ENCODE peak calls at places on chromosomes 6 and 20, in five cellular contexts. C is HTR-8/SVneo; K is stimulated activated naive B cell treated with anti-CD40 and anti-IgM and Interleukin-4, amounts not matched to agents 10 μg/mL and 1 μg/mL and 100 μg/mL, for 72 hours; B is epithelial cell of esophagus; F is NCI-H2171 treated with DMSO at 0.1 percent for 48 hours. N is an unnamed sample.

GRCh38 chr20:17971571-17972013 is 2.8 kb downstream of the MGME1 start:
- DNase-seq in C (peak), K (no peak), B (no peak), F (peak), N (no peak)

GRCh38 chr20:38674178-38675133 is 49.8 kb upstream of the SLC32A1 start:
- DNase-seq in C (peak), K (peak), B (peak), F (peak), N (peak)

GRCh38 chr20:43955244-43956191 is 40.9 kb downstream of the TOX2 start:
- DNase-seq in C (peak), K (peak), B (peak), F (peak), N (no peak)

GRCh38 chr6:70221025-70221714 is 81.7 kb downstream of the COL9A1 start:
- DNase-seq in C (peak), K (no peak), B (peak), F (peak), N (no peak)

GRCh38 chr6:10373642-10374359 is 41.1 kb downstream of the TFAP2A start:
- DNase-seq in C (peak), K (no peak), B (peak), F (no peak), N (no peak)

GRCh38 chr6:22071655-22072054 is 225.2 kb downstream of the PRL start:
- DNase-seq in C (no peak), K (no peak), B (peak), F (no peak), N (peak)

GRCh38 chr6:98014791-98015201 is 731.8 kb upstream of the MMS22L start:
- DNase-seq in C (no peak), K (no peak), B (no peak), F (no peak), N (no peak)

GRCh38 chr6:12163744-12164507 is 126.2 kb upstream of the EDN1 start:
- DNase-seq in C (no peak), K (no peak), B (no peak), F (no peak), N (no peak)

GRCh38 chr20:7503501-7503900 is 436.8 kb downstream of the HAO1 start:
- DNase-seq in C (no peak), K (no peak), B (peak), F (no peak), N (no peak)

GRCh38 chr6:43828711-43829110 is 58.7 kb downstream of the VEGFA start:
- DNase-seq in C (no peak), K (no peak), B (peak), F (no peak), N (no peak)

GRCh38 chr20:57469418-57470211 is 55.3 kb downstream of the CTCFL start:
- DNase-seq in C (no peak), K (no peak), B (no peak), F (no peak), N (no peak)

GRCh38 chr6:139147628-139148027 is 12.7 kb downstream of the HECA start:
- DNase-seq in C (no peak), K (no peak), B (no peak), F (no peak), N (no peak)

GRCh38 chr6:32718879-32719278 is 22.3 kb upstream of the HLA-DQA2 start:
- DNase-seq in C (no peak), K (peak), B (peak), F (no peak), N (no peak)

GRCh38 chr20:47262365-47263013 is 94.0 kb downstream of the ZMYND8 start:
- DNase-seq in C (no peak), K (peak), B (no peak), F (peak), N (no peak)

GRCh38 chr6:106069478-106069877 is 16.7 kb upstream of the PRDM1 start:
- DNase-seq in C (peak), K (no peak), B (peak), F (peak), N (no peak)

GRCh38 chr6:37566209-37566859 is 66.6 kb upstream of the CCDC167 start:
- DNase-seq in C (peak), K (peak), B (peak), F (peak), N (no peak)

GRCh38 chr20:23078351-23078993 is 7.7 kb downstream of the CD93 start:
- DNase-seq in C (no peak), K (no peak), B (no peak), F (no peak), N (no peak)

GRCh38 chr6:56798163-56798562 is 155.5 kb upstream of the DST start:
- DNase-seq in C (no peak), K (no peak), B (peak), F (no peak), N (no peak)

GRCh38 chr6:42864602-42865001 is 14.8 kb upstream of the RPL7L1 start:
- DNase-seq in C (no peak), K (no peak), B (no peak), F (no peak), N (no peak)

GRCh38 chr6:75852721-75853120 is 103.7 kb downstream of the MYO6 start:
- DNase-seq in C (no peak), K (no peak), B (peak), F (no peak), N (no peak)

GRCh38 chr6:18277181-18278006 is 13.1 kb upstream of the DEK start:
- DNase-seq in C (no peak), K (no peak), B (peak), F (peak), N (no peak)

GRCh38 chr20:29878777-29879442 is 1378.6 kb upstream of the DEFB115 start:
- DNase-seq in C (no peak), K (no peak), B (no peak), F (no peak), N (no peak)

GRCh38 chr6:100518588-100518987 is 53.9 kb upstream of the SIM1 start:
- DNase-seq in C (no peak), K (no peak), B (no peak), F (no peak), N (no peak)

GRCh38 chr20:22586645-22587310 is 2.4 kb upstream of the FOXA2 start:
- DNase-seq in C (no peak), K (no peak), B (peak), F (no peak), N (no peak)

GRCh38 chr20:51800132-51800721 is 2.1 kb downstream of the SALL4 start:
- DNase-seq in C (peak), K (peak), B (peak), F (peak), N (peak)

GRCh38 chr6:108587258-108588059 is 26.7 kb downstream of the FOXO3 start:
- DNase-seq in C (no peak), K (no peak), B (peak), F (no peak), N (no peak)

GRCh38 chr6:90432408-90432775 is 135.7 kb upstream of the BACH2 start:
- DNase-seq in C (no peak), K (no peak), B (no peak), F (no peak), N (no peak)

GRCh38 chr6:12110523-12111154 is 98.5 kb downstream of the HIVEP1 start:
- DNase-seq in C (no peak), K (no peak), B (no peak), F (no peak), N (no peak)

GRCh38 chr20:37500311-37500710 is 20.7 kb upstream of the NNAT start:
- DNase-seq in C (no peak), K (no peak), B (no peak), F (no peak), N (no peak)

N was measured in hypothalamus.